ENCODE peak calls at places on chromosomes 5 and 9, in five cellular contexts. X, D, V, I and S are unnamed samples. For H3K4me1, the result is how much of the 10 kb centered on the place peaks cover.

GRCh38 chr9:24594234-24594850 is 48.6 kb upstream of the IZUMO3 start:
- DNase-seq in X (no peak), D (no peak), V (no peak), I (no peak), S (no peak)

GRCh38 chr9:89352451-89352850 is 34.2 kb downstream of the SECISBP2 start:
- DNase-seq in X (no peak), D (no peak), V (no peak), I (no peak), S (no peak)

GRCh38 chr5:112417931-112418358 is 1.1 kb downstream of the EPB41L4A start:
- DNase-seq in X (peak), D (no peak), V (no peak), I (peak), S (peak)

GRCh38 chr5:37786855-37787254 is 53.0 kb downstream of the GDNF start:
- DNase-seq in X (no peak), D (no peak), V (peak), I (peak), S (no peak)

GRCh38 chr9:272251-273213 is 57.9 kb downstream of the DOCK8 start:
- DNase-seq in X (no peak), D (no peak), V (no peak), I (no peak), S (no peak)

GRCh38 chr5:96875805-96876291 is 452 bp upstream of the ERAP2 start:
- DNase-seq in X (no peak), D (peak), V (no peak), I (no peak), S (no peak)

GRCh38 chr5:167899490-167899889 is 392.0 kb upstream of the WWC1 start:
- DNase-seq in X (no peak), D (no peak), V (no peak), I (peak), S (no peak)

GRCh38 chr5:121384359-121384758 is 467.3 kb upstream of the FTMT start:
- DNase-seq in X (no peak), D (no peak), V (no peak), I (no peak), S (no peak)

GRCh38 chr5:2752059-2752874 is 790 bp upstream of the IRX2 start:
- DNase-seq in X (no peak), D (no peak), V (no peak), I (no peak), S (peak)

GRCh38 chr5:16418471-16418922 is 47.1 kb downstream of the ZNF622 start:
- DNase-seq in X (peak), D (no peak), V (no peak), I (no peak), S (no peak)

GRCh38 chr5:169131944-169132343 is 169.0 kb downstream of the SLIT3 start:
- DNase-seq in X (no peak), D (no peak), V (no peak), I (peak), S (no peak)

GRCh38 chr9:100445161-100445902 is 18.4 kb downstream of the MSANTD3 start:
- DNase-seq in X (no peak), D (no peak), V (no peak), I (no peak), S (no peak)

GRCh38 chr5:172282277-172283019 is 1.1 kb downstream of the UBTD2 start:
- DNase-seq in X (no peak), D (no peak), V (no peak), I (no peak), S (no peak)

GRCh38 chr5:2810644-2811043 is 59.2 kb upstream of the IRX2 start:
- DNase-seq in X (no peak), D (no peak), V (no peak), I (no peak), S (no peak)

GRCh38 chr9:4082948-4083347 is 216.9 kb downstream of the GLIS3 start:
- DNase-seq in X (no peak), D (no peak), V (no peak), I (no peak), S (no peak)

GRCh38 chr9:109779711-109780452 is at the start of gene PALM2AKAP2:
- DNase-seq in X (peak), D (no peak), V (peak), I (peak), S (peak)

GRCh38 chr9:134557331-134557730 is 84.3 kb upstream of the COL5A1 start:
- DNase-seq in X (no peak), D (no peak), V (no peak), I (no peak), S (no peak)

GRCh38 chr9:124831642-124832364 is 21.5 kb upstream of the WDR38 start:
- DNase-seq in X (peak), D (no peak), V (no peak), I (no peak), S (no peak)

GRCh38 chr9:109826554-109826953 is 46.6 kb downstream of the PALM2AKAP2 start:
- DNase-seq in X (no peak), D (no peak), V (no peak), I (no peak), S (no peak)

GRCh38 chr5:179337227-179338122 is 7.8 kb downstream of the ADAMTS2 start:
- DNase-seq in X (no peak), D (no peak), V (no peak), I (no peak), S (no peak)

GRCh38 chr5:172005708-172006377 is 595 bp downstream of the FBXW11 start:
- DNase-seq in X (peak), D (peak), V (peak), I (peak), S (peak)

GRCh38 chr9:127197861-127198430 is 66.6 kb upstream of the GARNL3 start:
- DNase-seq in X (no peak), D (no peak), V (no peak), I (peak), S (no peak)

DNA sequence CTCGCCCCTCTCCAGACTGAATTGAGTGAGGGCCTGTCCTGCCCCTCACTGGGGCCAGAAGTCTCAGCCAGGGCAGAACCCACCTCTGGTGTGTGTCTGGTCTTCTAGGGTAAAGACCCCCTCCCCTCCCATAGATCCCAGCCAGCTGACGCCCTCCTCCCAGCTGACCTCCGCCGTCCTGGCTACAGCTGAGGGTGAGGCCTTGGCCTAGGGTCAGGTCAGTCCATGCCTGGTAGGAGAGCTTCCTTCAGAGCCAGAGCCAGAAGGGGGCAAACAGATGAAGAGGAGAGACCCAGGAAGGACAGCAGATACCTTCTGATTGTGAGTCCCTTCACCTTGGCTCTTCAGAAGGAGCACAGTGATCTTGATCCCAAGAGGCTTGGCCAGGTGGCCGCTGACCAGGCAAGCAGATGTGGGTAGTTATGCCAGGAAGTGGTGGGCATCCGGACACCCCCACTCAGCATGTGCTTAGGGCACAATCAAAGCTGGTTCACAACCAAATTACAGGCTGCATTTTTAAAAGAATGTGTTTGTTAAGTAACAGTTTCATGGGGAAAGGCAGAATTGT is 29.8 kb downstream of the JADE2 start:
- DNase-seq in X (no peak), D (no peak), V (no peak), I (no peak), S (no peak)
- H3K4me1 ChIP-seq in X (under half), D (under half), V (half or more), I (under half), S (under half)

GRCh38 chr5:1004598-1005361 is 3.8 kb upstream of the NKD2 start:
- DNase-seq in X (peak), D (no peak), V (peak), I (peak), S (no peak)
- H3K27ac ChIP-seq in X (peak), D (no peak), V (peak), I (no peak), S (no peak)

GRCh38 chr5:19910131-19910530 is 77.9 kb downstream of the CDH18 start:
- DNase-seq in X (no peak), D (no peak), V (no peak), I (no peak), S (no peak)
- H3K4me3 ChIP-seq in X (no peak), D (no peak), V (no peak), I (no peak), S (no peak)

DNA sequence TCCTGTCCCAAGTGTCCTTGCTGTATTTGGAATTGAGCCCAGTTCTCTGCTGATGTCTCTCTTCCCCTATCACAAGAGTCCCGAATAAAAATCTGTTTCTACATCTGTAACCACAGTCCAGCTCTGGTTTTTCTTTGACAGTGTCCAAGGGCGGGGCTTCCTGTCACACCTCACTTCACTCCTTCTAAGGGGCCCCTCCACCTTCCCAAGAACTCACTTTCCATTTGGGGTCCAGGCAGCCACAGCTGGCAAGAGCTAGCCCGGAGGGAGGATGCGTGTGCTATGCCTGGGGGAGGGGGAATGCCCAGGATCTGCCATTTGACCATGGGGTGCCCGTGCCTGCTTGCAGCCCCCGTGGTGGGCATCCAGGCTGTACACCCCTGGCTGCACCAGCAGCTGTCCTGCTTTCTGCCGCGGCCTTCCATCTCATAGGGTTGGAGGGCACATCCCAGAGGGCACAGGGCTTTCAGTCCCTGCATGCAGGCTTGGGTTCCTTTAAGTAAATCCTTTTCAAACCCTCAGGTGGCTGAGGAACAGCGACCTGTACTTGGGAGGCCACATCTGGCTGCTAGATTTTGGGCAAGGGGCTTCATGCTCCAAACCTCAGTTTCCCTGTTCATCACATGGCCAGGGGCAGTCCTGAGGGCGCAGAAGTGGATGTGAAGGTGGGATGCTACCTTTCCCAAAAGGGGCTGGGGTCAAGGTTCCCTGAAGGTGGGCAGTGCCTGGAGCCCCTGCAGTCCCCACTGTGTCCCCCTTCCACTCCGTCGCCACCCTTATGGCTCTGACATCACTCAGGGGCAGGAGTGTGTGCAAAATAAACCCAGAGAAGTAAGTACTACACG is 2.3 kb upstream of the CARD19 start:
- DNase-seq in X (no peak), D (no peak), V (no peak), I (no peak), S (no peak)
- H3K4me1 ChIP-seq in X (under half), D (half or more), V (half or more), I (under half), S (under half)